ENCODE peak calls at places on chromosomes 5 and 9, in eight cellular contexts. D is endothelial cell of umbilical vein; X is stimulated activated CD8-positive, alpha-beta memory T cell treated with anti-CD3 and anti-CD28 coated beads, Interleukin-7, amount 100 ng/mL, for 1 hour; F is LoVo; Q is stimulated activated CD4-positive, alpha-beta T cell treated with anti-CD3 and anti-CD28 coated beads, Interleukin-15, amount 100 ng/mL, for 1 hour; V is NCI-H2107; T is NCI-H460; W is activated T-cell treated with anti-CD3 and anti-CD28 coated beads, Interleukin-2, amount 50 U/mL, for 1 hour. O is an unnamed sample.

GRCh38 chr5:891837-892389 is 688 bp downstream of the BRD9 start:
- DNase-seq in D (peak), X (no peak), F (peak), Q (no peak), V (no peak), T (no peak), W (no peak), O (peak)

GRCh38 chr5:38670878-38671277 is 114.4 kb upstream of the LIFR start:
- DNase-seq in D (no peak), X (no peak), F (no peak), Q (no peak), V (no peak), T (no peak), W (no peak), O (peak)

GRCh38 chr5:119187776-119188529 is 117.1 kb downstream of the DMXL1 start:
- DNase-seq in D (no peak), X (no peak), F (no peak), Q (no peak), V (no peak), T (no peak), W (peak), O (no peak)

GRCh38 chr5:6734781-6735180 is 21.5 kb downstream of the TENT4A start:
- DNase-seq in D (no peak), X (no peak), F (no peak), Q (no peak), V (no peak), T (no peak), W (no peak), O (no peak)

GRCh38 chr9:24509850-24510249 is 35.8 kb downstream of the IZUMO3 start:
- DNase-seq in D (no peak), X (no peak), F (no peak), Q (no peak), V (no peak), T (no peak), W (no peak), O (no peak)

GRCh38 chr9:37800631-37801286 is at the start of gene DCAF10:
- DNase-seq in D (peak), X (peak), F (peak), Q (peak), V (peak), T (peak), W (peak), O (peak)

GRCh38 chr5:169157064-169157463 is 143.9 kb downstream of the SLIT3 start:
- DNase-seq in D (no peak), X (no peak), F (no peak), Q (no peak), V (no peak), T (no peak), W (no peak), O (no peak)

GRCh38 chr5:65927497-65928340 is 1.3 kb downstream of the ERBIN start:
- DNase-seq in D (peak), X (no peak), F (peak), Q (no peak), V (no peak), T (no peak), W (no peak), O (peak)

GRCh38 chr5:149893403-149893931 is 51.1 kb downstream of the PDE6A start:
- DNase-seq in D (no peak), X (no peak), F (no peak), Q (no peak), V (no peak), T (no peak), W (no peak), O (no peak)

GRCh38 chr9:112884086-112884485 is 6.6 kb downstream of the SLC46A2 start:
- DNase-seq in D (peak), X (no peak), F (no peak), Q (no peak), V (no peak), T (no peak), W (no peak), O (peak)

GRCh38 chr5:112412370-112412769 is 6.7 kb downstream of the EPB41L4A start:
- DNase-seq in D (peak), X (no peak), F (no peak), Q (no peak), V (no peak), T (no peak), W (no peak), O (no peak)

GRCh38 chr9:83583151-83584014 is 39.6 kb upstream of the IDNK start:
- DNase-seq in D (peak), X (no peak), F (peak), Q (no peak), V (no peak), T (peak), W (no peak), O (peak)

GRCh38 chr5:75050415-75050814 is 1.9 kb downstream of the GCNT4 start:
- DNase-seq in D (peak), X (no peak), F (no peak), Q (no peak), V (no peak), T (no peak), W (peak), O (peak)

GRCh38 chr5:124289122-124289521 is 457.3 kb downstream of the ZNF608 start:
- DNase-seq in D (no peak), X (no peak), F (peak), Q (no peak), V (no peak), T (no peak), W (no peak), O (no peak)

GRCh38 chr5:98428806-98429205 is 344.7 kb upstream of the RGMB start:
- DNase-seq in D (peak), X (no peak), F (peak), Q (no peak), V (no peak), T (no peak), W (no peak), O (peak)

GRCh38 chr9:32741706-32742105 is 41.6 kb upstream of the TMEM215 start:
- DNase-seq in D (no peak), X (no peak), F (no peak), Q (no peak), V (no peak), T (no peak), W (no peak), O (peak)

GRCh38 chr5:126780165-126780827 is 3.4 kb downstream of the LMNB1 start:
- DNase-seq in D (peak), X (peak), F (peak), Q (no peak), V (no peak), T (peak), W (peak), O (peak)